ENCODE peak calls at places on chromosomes 11 and 22, in ten cellular contexts. One of them, this sample, is unnamed.
A peak's percentile ranks its signal among the peaks of the same experiment; 100 is the strongest.

GRCh38 chr11:59560290-59560701 is 49.0 kb downstream of the OR4D9 start:
- DNase-seq in NCI-H69: peak; percentile 86
- DNase-seq in effector memory CD4-positive, alpha-beta T cell: peak; percentile 66
- DNase-seq in neural crest cell: peak; percentile 86
- DNase-seq in NCI-H1436: peak; percentile 68
- DNase-seq in kidney epithelial cell: no peak
- DNase-seq in NCI-H2171: peak; percentile 27
- DNase-seq in HS-5: peak; percentile 72
- DNase-seq in DMS153: peak; percentile 67
- DNase-seq in NCI-H446: peak; percentile 75
- DNase-seq in this sample: peak; percentile 44

GRCh38 chr11:111520565-111520964 is 6.0 kb downstream of the HOATZ start:
- DNase-seq in NCI-H1436: no peak
- DNase-seq in HS-5: no peak
- DNase-seq in neural crest cell: no peak
- DNase-seq in NCI-H446: no peak
- DNase-seq in NCI-H69: no peak
- DNase-seq in NCI-H2171: no peak
- DNase-seq in kidney epithelial cell: no peak
- DNase-seq in DMS153: no peak
- DNase-seq in effector memory CD4-positive, alpha-beta T cell: no peak
- DNase-seq in this sample: no peak

GRCh38 chr22:50305658-50306566 is 1.5 kb downstream of the PLXNB2 start:
- DNase-seq in NCI-H2171: peak; percentile 55
- DNase-seq in DMS153: peak; percentile 88
- DNase-seq in HS-5: peak; percentile 81
- DNase-seq in neural crest cell: no peak
- DNase-seq in NCI-H69: peak; percentile 96
- DNase-seq in NCI-H1436: peak; percentile 71
- DNase-seq in kidney epithelial cell: peak; percentile 83
- DNase-seq in NCI-H446: peak; percentile 80
- DNase-seq in effector memory CD4-positive, alpha-beta T cell: no peak
- DNase-seq in this sample: no peak

GRCh38 chr22:45446216-45446615 is 32.7 kb downstream of the RIBC2 start:
- DNase-seq in HS-5: no peak
- DNase-seq in neural crest cell: no peak
- DNase-seq in NCI-H1436: no peak
- DNase-seq in kidney epithelial cell: no peak
- DNase-seq in NCI-H69: no peak
- DNase-seq in DMS153: no peak
- DNase-seq in NCI-H446: no peak
- DNase-seq in NCI-H2171: no peak
- DNase-seq in effector memory CD4-positive, alpha-beta T cell: no peak
- DNase-seq in this sample: no peak

GRCh38 chr11:36296925-36297604 is 977 bp downstream of the PRR5L start:
- DNase-seq in DMS153: no peak
- DNase-seq in NCI-H69: no peak
- DNase-seq in NCI-H2171: no peak
- DNase-seq in effector memory CD4-positive, alpha-beta T cell: no peak
- DNase-seq in HS-5: peak; percentile 54
- DNase-seq in kidney epithelial cell: no peak
- DNase-seq in NCI-H446: no peak
- DNase-seq in NCI-H1436: no peak
- DNase-seq in neural crest cell: no peak
- DNase-seq in this sample: no peak

GRCh38 chr11:126526471-126526870 is 171.0 kb downstream of the ST3GAL4 start:
- DNase-seq in NCI-H2171: no peak
- DNase-seq in NCI-H446: no peak
- DNase-seq in NCI-H1436: no peak
- DNase-seq in effector memory CD4-positive, alpha-beta T cell: no peak
- DNase-seq in neural crest cell: no peak
- DNase-seq in kidney epithelial cell: no peak
- DNase-seq in NCI-H69: no peak
- DNase-seq in DMS153: no peak
- DNase-seq in HS-5: no peak
- DNase-seq in this sample: no peak

GRCh38 chr11:123129920-123130319 is 65.1 kb downstream of the CLMP start:
- DNase-seq in NCI-H69: no peak
- DNase-seq in NCI-H1436: no peak
- DNase-seq in HS-5: no peak
- DNase-seq in NCI-H2171: no peak
- DNase-seq in kidney epithelial cell: no peak
- DNase-seq in NCI-H446: no peak
- DNase-seq in neural crest cell: no peak
- DNase-seq in DMS153: no peak
- DNase-seq in effector memory CD4-positive, alpha-beta T cell: no peak
- DNase-seq in this sample: no peak

GRCh38 chr11:88174627-88175003 is 628 bp downstream of the RAB38 start:
- DNase-seq in NCI-H2171: no peak
- DNase-seq in DMS153: no peak
- DNase-seq in effector memory CD4-positive, alpha-beta T cell: no peak
- DNase-seq in HS-5: no peak
- DNase-seq in NCI-H1436: peak; percentile 69
- DNase-seq in kidney epithelial cell: no peak
- DNase-seq in NCI-H446: no peak
- DNase-seq in neural crest cell: peak; percentile 16
- DNase-seq in NCI-H69: peak; percentile 93
- DNase-seq in this sample: no peak

GRCh38 chr22:34502821-34503220 is 563.1 kb upstream of the ISX start:
- DNase-seq in NCI-H69: no peak
- DNase-seq in NCI-H2171: no peak
- DNase-seq in DMS153: peak; percentile 7
- DNase-seq in kidney epithelial cell: no peak
- DNase-seq in NCI-H446: no peak
- DNase-seq in neural crest cell: no peak
- DNase-seq in HS-5: no peak
- DNase-seq in effector memory CD4-positive, alpha-beta T cell: no peak
- DNase-seq in NCI-H1436: no peak
- DNase-seq in this sample: no peak

GRCh38 chr11:107018274-107018901 is at the start of gene GUCY1A2:
- DNase-seq in kidney epithelial cell: no peak
- DNase-seq in effector memory CD4-positive, alpha-beta T cell: no peak
- DNase-seq in neural crest cell: peak; percentile 28
- DNase-seq in HS-5: no peak
- DNase-seq in NCI-H2171: peak; percentile 46
- DNase-seq in DMS153: no peak
- DNase-seq in NCI-H1436: no peak
- DNase-seq in NCI-H69: peak; percentile 86
- DNase-seq in NCI-H446: no peak
- DNase-seq in this sample: no peak

GRCh38 chr11:117654856-117655255 is 142.2 kb downstream of the DSCAML1 start:
- DNase-seq in effector memory CD4-positive, alpha-beta T cell: no peak
- DNase-seq in kidney epithelial cell: no peak
- DNase-seq in NCI-H446: peak; percentile 18
- DNase-seq in HS-5: no peak
- DNase-seq in DMS153: no peak
- DNase-seq in NCI-H2171: peak; percentile 13
- DNase-seq in NCI-H1436: no peak
- DNase-seq in neural crest cell: no peak
- DNase-seq in NCI-H69: peak; percentile 30
- DNase-seq in this sample: no peak

GRCh38 chr22:25942989-25943411 is 201.0 kb downstream of the MYO18B start:
- DNase-seq in DMS153: peak; percentile 96
- DNase-seq in HS-5: no peak
- DNase-seq in NCI-H69: peak; percentile 99
- DNase-seq in NCI-H446: peak; percentile 99
- DNase-seq in kidney epithelial cell: no peak
- DNase-seq in neural crest cell: no peak
- DNase-seq in effector memory CD4-positive, alpha-beta T cell: no peak
- DNase-seq in NCI-H1436: peak; percentile 66
- DNase-seq in NCI-H2171: peak; percentile 95
- DNase-seq in this sample: peak; percentile 47

GRCh38 chr22:44399906-44400762 is 87.4 kb upstream of the SHISAL1 start:
- DNase-seq in NCI-H2171: no peak
- DNase-seq in HS-5: no peak
- DNase-seq in neural crest cell: no peak
- DNase-seq in NCI-H1436: no peak
- DNase-seq in NCI-H446: no peak
- DNase-seq in DMS153: no peak
- DNase-seq in NCI-H69: peak; percentile 56
- DNase-seq in kidney epithelial cell: no peak
- DNase-seq in effector memory CD4-positive, alpha-beta T cell: no peak
- DNase-seq in this sample: no peak

GRCh38 chr11:68051191-68052136 is 12.6 kb downstream of the TCIRG1 start:
- DNase-seq in HS-5: no peak
- DNase-seq in NCI-H2171: no peak
- DNase-seq in kidney epithelial cell: no peak
- DNase-seq in DMS153: no peak
- DNase-seq in neural crest cell: no peak
- DNase-seq in NCI-H69: peak; percentile 63
- DNase-seq in effector memory CD4-positive, alpha-beta T cell: no peak
- DNase-seq in NCI-H1436: no peak
- DNase-seq in NCI-H446: no peak
- DNase-seq in this sample: no peak

GRCh38 chr22:23300476-23300875 is 120.2 kb downstream of the BCR start:
- DNase-seq in NCI-H1436: no peak
- DNase-seq in NCI-H69: no peak
- DNase-seq in NCI-H446: no peak
- DNase-seq in NCI-H2171: no peak
- DNase-seq in DMS153: no peak
- DNase-seq in neural crest cell: no peak
- DNase-seq in effector memory CD4-positive, alpha-beta T cell: no peak
- DNase-seq in kidney epithelial cell: no peak
- DNase-seq in HS-5: no peak
- DNase-seq in this sample: no peak

GRCh38 chr22:44224166-44224565 is 43.4 kb downstream of the PARVG start:
- DNase-seq in NCI-H69: no peak
- DNase-seq in NCI-H2171: no peak
- DNase-seq in effector memory CD4-positive, alpha-beta T cell: no peak
- DNase-seq in neural crest cell: no peak
- DNase-seq in HS-5: no peak
- DNase-seq in kidney epithelial cell: no peak
- DNase-seq in DMS153: no peak
- DNase-seq in NCI-H1436: no peak
- DNase-seq in NCI-H446: no peak
- DNase-seq in this sample: no peak

GRCh38 chr22:47618611-47619010 is 856.2 kb downstream of the TBC1D22A start:
- DNase-seq in DMS153: no peak
- DNase-seq in NCI-H1436: no peak
- DNase-seq in NCI-H2171: no peak
- DNase-seq in effector memory CD4-positive, alpha-beta T cell: no peak
- DNase-seq in NCI-H69: no peak
- DNase-seq in HS-5: no peak
- DNase-seq in NCI-H446: no peak
- DNase-seq in neural crest cell: no peak
- DNase-seq in kidney epithelial cell: no peak
- DNase-seq in this sample: no peak

GRCh38 chr11:33294797-33295196 is 37.6 kb downstream of the HIPK3 start:
- DNase-seq in effector memory CD4-positive, alpha-beta T cell: no peak
- DNase-seq in kidney epithelial cell: no peak
- DNase-seq in NCI-H1436: no peak
- DNase-seq in NCI-H446: no peak
- DNase-seq in NCI-H69: no peak
- DNase-seq in DMS153: no peak
- DNase-seq in neural crest cell: no peak
- DNase-seq in HS-5: no peak
- DNase-seq in NCI-H2171: no peak
- DNase-seq in this sample: no peak

GRCh38 chr11:17386331-17387084 is 2.0 kb downstream of the KCNJ11 start:
- DNase-seq in DMS153: no peak
- DNase-seq in NCI-H69: peak; percentile 72
- DNase-seq in effector memory CD4-positive, alpha-beta T cell: no peak
- DNase-seq in NCI-H2171: no peak
- DNase-seq in neural crest cell: peak; percentile 58
- DNase-seq in HS-5: no peak
- DNase-seq in kidney epithelial cell: no peak
- DNase-seq in NCI-H446: peak; percentile 10
- DNase-seq in NCI-H1436: no peak
- DNase-seq in this sample: no peak

GRCh38 chr11:118938491-118939411 is 13.0 kb upstream of the BCL9L start:
- DNase-seq in kidney epithelial cell: peak; percentile 79
- DNase-seq in DMS153: no peak
- DNase-seq in NCI-H2171: no peak
- DNase-seq in HS-5: peak; percentile 60
- DNase-seq in NCI-H1436: no peak
- DNase-seq in NCI-H446: no peak
- DNase-seq in effector memory CD4-positive, alpha-beta T cell: no peak
- DNase-seq in NCI-H69: no peak
- DNase-seq in neural crest cell: no peak
- DNase-seq in this sample: no peak

GRCh38 chr11:69444381-69445130 is 36.9 kb upstream of the LINC01488 start:
- DNase-seq in kidney epithelial cell: peak; percentile 70
- DNase-seq in NCI-H69: no peak
- DNase-seq in effector memory CD4-positive, alpha-beta T cell: no peak
- DNase-seq in neural crest cell: peak; percentile 53
- DNase-seq in NCI-H2171: no peak
- DNase-seq in NCI-H1436: no peak
- DNase-seq in HS-5: peak; percentile 71
- DNase-seq in DMS153: no peak
- DNase-seq in NCI-H446: no peak
- DNase-seq in this sample: no peak

GRCh38 chr22:32185821-32186220 is 19.1 kb downstream of the RFPL2 start:
- DNase-seq in neural crest cell: no peak
- DNase-seq in HS-5: no peak
- DNase-seq in NCI-H446: no peak
- DNase-seq in effector memory CD4-positive, alpha-beta T cell: no peak
- DNase-seq in NCI-H1436: no peak
- DNase-seq in DMS153: no peak
- DNase-seq in NCI-H69: no peak
- DNase-seq in kidney epithelial cell: no peak
- DNase-seq in NCI-H2171: no peak
- DNase-seq in this sample: no peak

GRCh38 chr11:10396771-10397170 is 58.3 kb upstream of the AMPD3 start:
- DNase-seq in effector memory CD4-positive, alpha-beta T cell: no peak
- DNase-seq in kidney epithelial cell: no peak
- DNase-seq in DMS153: no peak
- DNase-seq in NCI-H446: no peak
- DNase-seq in NCI-H69: no peak
- DNase-seq in HS-5: no peak
- DNase-seq in neural crest cell: no peak
- DNase-seq in NCI-H2171: no peak
- DNase-seq in NCI-H1436: no peak
- DNase-seq in this sample: no peak

GRCh38 chr22:39729141-39729934 is 158.8 kb downstream of the CACNA1I start:
- DNase-seq in DMS153: no peak
- DNase-seq in effector memory CD4-positive, alpha-beta T cell: no peak
- DNase-seq in kidney epithelial cell: no peak
- DNase-seq in neural crest cell: no peak
- DNase-seq in HS-5: no peak
- DNase-seq in NCI-H2171: no peak
- DNase-seq in NCI-H446: no peak
- DNase-seq in NCI-H69: no peak
- DNase-seq in NCI-H1436: no peak
- DNase-seq in this sample: no peak

GRCh38 chr22:41524283-41524682 is 20.0 kb downstream of the POLR3H start:
- DNase-seq in effector memory CD4-positive, alpha-beta T cell: no peak
- DNase-seq in NCI-H446: no peak
- DNase-seq in NCI-H1436: no peak
- DNase-seq in kidney epithelial cell: no peak
- DNase-seq in NCI-H2171: no peak
- DNase-seq in DMS153: no peak
- DNase-seq in NCI-H69: no peak
- DNase-seq in neural crest cell: no peak
- DNase-seq in HS-5: no peak
- DNase-seq in this sample: no peak

GRCh38 chr11:44229003-44229570 is 80.9 kb downstream of the ALX4 start:
- DNase-seq in DMS153: no peak
- DNase-seq in effector memory CD4-positive, alpha-beta T cell: no peak
- DNase-seq in NCI-H2171: no peak
- DNase-seq in HS-5: no peak
- DNase-seq in neural crest cell: no peak
- DNase-seq in NCI-H69: peak; percentile 88
- DNase-seq in NCI-H446: no peak
- DNase-seq in NCI-H1436: no peak
- DNase-seq in kidney epithelial cell: no peak
- DNase-seq in this sample: no peak

GRCh38 chr11:129368889-129369672 is 6.6 kb upstream of the BARX2 start:
- DNase-seq in NCI-H69: peak; percentile 56
- DNase-seq in NCI-H2171: no peak
- DNase-seq in HS-5: no peak
- DNase-seq in NCI-H1436: no peak
- DNase-seq in neural crest cell: no peak
- DNase-seq in DMS153: peak; percentile 37
- DNase-seq in NCI-H446: no peak
- DNase-seq in effector memory CD4-positive, alpha-beta T cell: no peak
- DNase-seq in kidney epithelial cell: no peak
- DNase-seq in this sample: peak; percentile 44

GRCh38 chr11:126079640-126080205 is 17.1 kb upstream of the CDON start:
- DNase-seq in NCI-H2171: no peak
- DNase-seq in effector memory CD4-positive, alpha-beta T cell: no peak
- DNase-seq in kidney epithelial cell: no peak
- DNase-seq in DMS153: peak; percentile 76
- DNase-seq in NCI-H446: no peak
- DNase-seq in NCI-H69: peak; percentile 68
- DNase-seq in HS-5: no peak
- DNase-seq in neural crest cell: no peak
- DNase-seq in NCI-H1436: peak; percentile 6
- DNase-seq in this sample: no peak

This sample was measured in NCI-H1417 treated with DMSO at 0.1 percent for 48 hours.